ENCODE peak calls at places on chromosomes 16 and 17, in four cellular contexts. S, X, I and K are unnamed samples.

GRCh38 chr17:15981646-15982580 is 17.6 kb downstream of the ZSWIM7 start:
- DNase-seq in S (no peak), X (no peak), I (no peak), K (no peak)

GRCh38 chr17:64503821-64504768 is 2.0 kb downstream of the DDX5 start:
- DNase-seq in S (no peak), X (no peak), I (no peak), K (no peak)

GRCh38 chr16:79218358-79218757 is 382.2 kb downstream of the MAF start:
- DNase-seq in S (no peak), X (no peak), I (no peak), K (no peak)

GRCh38 chr16:83851473-83851872 is 43.7 kb downstream of the HSBP1 start:
- DNase-seq in S (no peak), X (no peak), I (no peak), K (peak)

GRCh38 chr17:14427914-14428639 is 127.2 kb downstream of the HS3ST3B1 start:
- DNase-seq in S (no peak), X (peak), I (no peak), K (no peak)

GRCh38 chr16:81181013-81181720 is 57.3 kb upstream of the BCO1 start:
- DNase-seq in S (peak), X (no peak), I (no peak), K (no peak)

GRCh38 chr16:81238296-81239011 is at the start of gene BCO1:
- DNase-seq in S (no peak), X (no peak), I (no peak), K (no peak)

GRCh38 chr16:53530046-53530445 is 27.0 kb upstream of the AKTIP start:
- DNase-seq in S (no peak), X (no peak), I (no peak), K (no peak)

GRCh38 chr17:29140051-29140582 is 40.1 kb downstream of the MYO18A start:
- DNase-seq in S (no peak), X (peak), I (peak), K (peak)

GRCh38 chr16:48537275-48537674 is 72.7 kb downstream of the N4BP1 start:
- DNase-seq in S (no peak), X (no peak), I (no peak), K (no peak)

GRCh38 chr17:16924701-16925440 is 47.0 kb downstream of the TNFRSF13B start:
- DNase-seq in S (no peak), X (no peak), I (peak), K (no peak)

GRCh38 chr17:36885761-36886365 is 51.4 kb upstream of the LHX1 start:
- DNase-seq in S (no peak), X (no peak), I (no peak), K (no peak)

GRCh38 chr16:15464401-15465186 is 30.2 kb downstream of the BMERB1 start:
- DNase-seq in S (no peak), X (no peak), I (no peak), K (no peak)

GRCh38 chr16:9836118-9836736 is 346.0 kb downstream of the GRIN2A start:
- DNase-seq in S (no peak), X (peak), I (no peak), K (no peak)

GRCh38 chr16:81673432-81673831 is 105.7 kb upstream of the PLCG2 start:
- DNase-seq in S (no peak), X (no peak), I (no peak), K (no peak)

GRCh38 chr17:55298111-55298510 is 33.4 kb downstream of the HLF start:
- DNase-seq in S (no peak), X (no peak), I (no peak), K (no peak)

GRCh38 chr17:55295411-55296170 is 30.8 kb downstream of the HLF start:
- DNase-seq in S (peak), X (peak), I (peak), K (peak)

GRCh38 chr17:55294042-55294751 is 29.4 kb downstream of the HLF start:
- DNase-seq in S (no peak), X (peak), I (no peak), K (no peak)

GRCh38 chr17:55296699-55297098 is 31.9 kb downstream of the HLF start:
- DNase-seq in S (no peak), X (no peak), I (no peak), K (no peak)

GRCh38 chr17:55296171-55296695 is 31.5 kb downstream of the HLF start:
- DNase-seq in S (no peak), X (no peak), I (no peak), K (no peak)
- TF ChIP-seq CTCF in S (no peak), X (peak), I (no peak), K (no peak)

GRCh38 chr17:32444301-32445074 is at the start of gene PSMD11:
- DNase-seq in S (peak), X (peak), I (peak), K (peak)
- TF ChIP-seq CTCF in S (peak), X (peak), I (peak), K (peak)

GRCh38 chr17:75758131-75758905 is 6.7 kb downstream of the GALK1 start:
- DNase-seq in S (no peak), X (no peak), I (no peak), K (no peak)
- TF ChIP-seq CTCF in S (peak), X (peak), I (peak), K (peak)

DNA sequence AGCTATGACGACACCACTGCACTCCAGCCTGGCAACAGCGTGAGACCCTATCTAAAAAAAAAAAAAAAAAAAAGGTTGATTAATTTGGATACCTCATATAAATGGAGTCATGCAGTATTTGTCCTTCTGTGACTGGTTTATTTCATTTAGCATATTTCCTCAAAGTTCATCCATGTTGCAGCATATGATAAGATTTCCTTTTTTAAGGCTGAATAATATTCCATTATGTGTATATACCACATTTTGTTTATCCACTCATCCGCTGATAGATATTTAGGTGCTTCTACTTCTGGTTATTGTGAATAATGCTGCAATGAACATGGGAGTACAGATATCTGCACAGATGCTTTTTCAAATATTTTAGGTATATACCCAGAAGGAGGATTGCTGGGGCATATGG is 43.3 kb upstream of the TMC5 start:
- DNase-seq in S (no peak), X (no peak), I (no peak), K (no peak)
- TF ChIP-seq CTCF in S (no peak), X (no peak), I (no peak), K (no peak)

GRCh38 chr17:46194393-46195216 is 1.4 kb upstream of the KANSL1 start:
- DNase-seq in S (no peak), X (peak), I (peak), K (peak)

GRCh38 chr17:46193246-46193625 is at the start of gene KANSL1:
- DNase-seq in S (peak), X (peak), I (peak), K (peak)

GRCh38 chr17:46192484-46193245 is 564 bp downstream of the KANSL1 start:
- DNase-seq in S (no peak), X (peak), I (peak), K (peak)

GRCh38 chr17:46195217-46195855 is 2.1 kb upstream of the KANSL1 start:
- DNase-seq in S (no peak), X (no peak), I (no peak), K (no peak)

GRCh38 chr17:46193626-46194392 is 580 bp upstream of the KANSL1 start:
- DNase-seq in S (peak), X (peak), I (peak), K (peak)
- TF ChIP-seq CTCF in S (no peak), X (peak), I (no peak), K (peak)

GRCh38 chr17:46141645-46142044 is 51.6 kb downstream of the KANSL1 start:
- DNase-seq in S (no peak), X (no peak), I (no peak), K (no peak)

GRCh38 chr17:46139365-46140210 is 53.6 kb downstream of the KANSL1 start:
- DNase-seq in S (no peak), X (peak), I (no peak), K (no peak)

GRCh38 chr17:46138470-46138869 is 54.8 kb downstream of the KANSL1 start:
- DNase-seq in S (no peak), X (no peak), I (no peak), K (no peak)

GRCh38 chr17:46143827-46144236 is 49.4 kb downstream of the KANSL1 start:
- DNase-seq in S (no peak), X (no peak), I (no peak), K (no peak)

DNA sequence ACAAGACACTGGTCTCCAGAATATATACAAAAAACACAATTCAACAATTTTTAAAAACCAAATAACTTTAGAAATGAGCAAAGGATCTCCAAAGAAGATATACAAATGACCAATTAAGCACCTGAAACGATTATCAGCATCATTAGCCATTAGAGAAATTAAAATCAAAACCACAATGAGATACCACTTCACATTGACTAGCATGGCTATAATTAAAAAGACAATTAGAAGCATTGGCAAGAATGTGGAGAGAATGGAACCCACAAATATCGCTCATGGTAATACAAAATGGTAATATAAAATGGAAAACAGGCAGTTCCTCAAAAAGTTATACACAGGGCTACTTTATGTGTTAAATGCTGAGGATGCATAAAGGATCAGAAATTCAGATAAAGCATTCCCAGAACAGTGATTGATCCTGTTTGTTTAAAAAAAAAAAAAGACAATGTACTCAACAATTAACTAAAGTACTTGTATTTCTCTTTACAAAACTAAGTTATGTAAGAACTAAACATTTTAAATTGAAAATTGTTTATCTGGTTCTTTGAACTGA is 52.5 kb downstream of the KANSL1 start:
- DNase-seq in S (no peak), X (no peak), I (no peak), K (no peak)
- TF ChIP-seq CTCF in S (no peak), X (no peak), I (no peak), K (no peak)